ENCODE peak calls at places on chromosomes 7 and 10, in five cellular contexts. C is stimulated activated CD4-positive, alpha-beta T cell treated with anti-CD3 and anti-CD28 coated beads, Interleukin-1b, Interleukin-23, amount 100 ng/mL, for 1 hour; H is HEK293T; N is GM06990; I is mucosa of gallbladder. L is an unnamed sample.

GRCh38 chr10:103816431-103816830 is 38.9 kb downstream of the SH3PXD2A start:
- DNase-seq in H (no peak), N (no peak), C (no peak), I (no peak), L (no peak)

GRCh38 chr10:92005978-92006377 is 82.4 kb downstream of the BTAF1 start:
- DNase-seq in H (no peak), I (no peak), C (no peak), N (no peak), L (no peak)

GRCh38 chr7:768881-769504 is 41.9 kb upstream of the PRKAR1B start:
- DNase-seq in C (no peak), H (no peak), I (peak; percentile 20), N (no peak), L (no peak)

GRCh38 chr10:68202965-68203358 is 29.0 kb downstream of the ATOH7 start:
- DNase-seq in C (no peak), N (no peak), I (no peak), H (no peak), L (no peak)

GRCh38 chr7:388461-388960 is 98.5 kb downstream of the FOXL3 start:
- DNase-seq in N (no peak), C (no peak), H (no peak), I (no peak), L (no peak)

GRCh38 chr10:80163741-80164341 is 31.3 kb downstream of the PLAC9 start:
- DNase-seq in H (no peak), N (no peak), I (no peak), C (no peak), L (no peak)

GRCh38 chr7:1323178-1324027 is 90.7 kb downstream of the UNCX start:
- DNase-seq in N (no peak), I (no peak), H (peak; percentile 42), C (no peak), L (no peak)

GRCh38 chr10:86041116-86041515 is 325.5 kb downstream of the GRID1 start:
- DNase-seq in I (no peak), C (no peak), H (no peak), N (no peak), L (no peak)

GRCh38 chr10:188546-188945 is 53.3 kb downstream of the ZMYND11 start:
- DNase-seq in C (no peak), H (no peak), N (no peak), I (no peak), L (no peak)

GRCh38 chr10:129955591-129956284 is 8.3 kb downstream of the EBF3 start:
- DNase-seq in C (no peak), H (no peak), N (no peak), I (no peak), L (no peak)

GRCh38 chr7:35334511-35334910 is 80.6 kb upstream of the TBX20 start:
- DNase-seq in C (no peak), N (no peak), I (no peak), H (no peak), L (no peak)

GRCh38 chr7:59079-59825 is 133.1 kb upstream of the FAM20C start:
- DNase-seq in I (no peak), C (no peak), H (no peak), N (no peak), L (no peak)

GRCh38 chr10:62046522-62047239 is 145.2 kb downstream of the ARID5B start:
- DNase-seq in H (no peak), C (no peak), I (peak; percentile 27), N (peak; percentile 61), L (no peak)

GRCh38 chr7:66227808-66228207 is 22.7 kb downstream of the TPST1 start:
- DNase-seq in I (no peak), C (no peak), H (no peak), N (no peak), L (no peak)

GRCh38 chr10:92238586-92239098 is 52.2 kb downstream of the CPEB3 start:
- DNase-seq in I (peak; percentile 16), H (no peak), C (no peak), N (no peak), L (no peak)

GRCh38 chr7:73622527-73622908 is 1.8 kb downstream of the MLXIPL start:
- DNase-seq in I (no peak), H (no peak), N (no peak), C (no peak), L (no peak)

GRCh38 chr7:1591876-1592275 is 22.0 kb upstream of the PSMG3 start:
- DNase-seq in H (no peak), I (no peak), N (no peak), C (no peak), L (no peak)

GRCh38 chr7:140267381-140268226 is 90.8 kb upstream of the KDM7A start:
- DNase-seq in I (no peak), C (no peak), H (no peak), N (no peak), L (no peak)

GRCh38 chr7:135414850-135415439 is 95.0 kb downstream of the CNOT4 start:
- DNase-seq in C (no peak), N (no peak), I (no peak), H (peak; percentile 56), L (no peak)

GRCh38 chr7:5695709-5696345 is 85.6 kb downstream of the RNF216 start:
- DNase-seq in H (no peak), C (no peak), N (no peak), I (peak; percentile 65), L (no peak)

GRCh38 chr10:1068362-1069361 is 12.5 kb downstream of the WDR37 start:
- DNase-seq in N (no peak), H (no peak), C (no peak), I (no peak), L (no peak)

GRCh38 chr10:110502851-110503301 is 5.2 kb downstream of the DUSP5 start:
- DNase-seq in C (no peak), I (peak; percentile 71), H (no peak), N (peak; percentile 74), L (no peak)

GRCh38 chr10:116001266-116001857 is 271.6 kb downstream of the GFRA1 start:
- DNase-seq in H (peak; percentile 37), N (no peak), C (no peak), I (no peak), L (no peak)

GRCh38 chr10:118286051-118286838 is 55.9 kb downstream of the FAM204A start:
- DNase-seq in N (no peak), H (no peak), C (no peak), I (no peak), L (no peak)

GRCh38 chr10:74593470-74593869 is 232.9 kb upstream of the KAT6B start:
- DNase-seq in H (no peak), N (no peak), C (no peak), I (no peak), L (no peak)

GRCh38 chr7:29852457-29852856 is 46.1 kb downstream of the WIPF3 start:
- DNase-seq in I (no peak), C (no peak), N (no peak), H (no peak), L (no peak)

GRCh38 chr10:89695307-89695706 is 6.1 kb upstream of the KIF20B start:
- DNase-seq in I (no peak), N (no peak), H (no peak), C (no peak), L (no peak)

GRCh38 chr7:129911790-129912189 is 41.0 kb downstream of the UBE2H start:
- DNase-seq in N (no peak), H (no peak), C (no peak), I (no peak), L (no peak)

GRCh38 chr10:86684305-86684704 is 16.0 kb downstream of the LDB3 start:
- DNase-seq in N (no peak), H (peak; percentile 39), C (no peak), I (no peak), L (no peak)

GRCh38 chr7:88291401-88292173 is 15.1 kb downstream of the STEAP4 start:
- DNase-seq in I (peak; percentile 73), H (no peak), N (no peak), C (no peak), L (no peak)